ENCODE peak calls at places on chromosomes 7 and 10, in ten cellular contexts. One of them, this sample, is unnamed.

GRCh38 chr10:100847440-100847839 is 65.3 kb upstream of the SLF2 start:
- DNase-seq in HCT116: peak
- DNase-seq in suprapubic skin: no peak
- DNase-seq in endothelial cell of umbilical vein: no peak
- DNase-seq in prostate gland: no peak
- DNase-seq in upper lobe of left lung: no peak
- DNase-seq in H1: no peak
- DNase-seq in sigmoid colon: no peak
- DNase-seq in breast epithelium: no peak
- DNase-seq in spleen: no peak
- DNase-seq in this sample: no peak

GRCh38 chr10:74244097-74244685 is 93.2 kb downstream of the ADK start:
- DNase-seq in HCT116: peak
- DNase-seq in suprapubic skin: no peak
- DNase-seq in endothelial cell of umbilical vein: peak
- DNase-seq in prostate gland: no peak
- DNase-seq in upper lobe of left lung: no peak
- DNase-seq in H1: no peak
- DNase-seq in sigmoid colon: no peak
- DNase-seq in breast epithelium: no peak
- DNase-seq in spleen: no peak
- DNase-seq in this sample: no peak

GRCh38 chr7:101635484-101635883 is 6.4 kb upstream of the MYL10 start:
- DNase-seq in HCT116: no peak
- DNase-seq in suprapubic skin: no peak
- DNase-seq in endothelial cell of umbilical vein: no peak
- DNase-seq in prostate gland: no peak
- DNase-seq in upper lobe of left lung: no peak
- DNase-seq in H1: no peak
- DNase-seq in sigmoid colon: no peak
- DNase-seq in breast epithelium: no peak
- DNase-seq in spleen: peak
- DNase-seq in this sample: no peak

GRCh38 chr7:128075536-128076095 is 44.4 kb upstream of the LRRC4 start:
- DNase-seq in HCT116: no peak
- DNase-seq in suprapubic skin: no peak
- DNase-seq in endothelial cell of umbilical vein: no peak
- DNase-seq in prostate gland: no peak
- DNase-seq in upper lobe of left lung: no peak
- DNase-seq in H1: no peak
- DNase-seq in sigmoid colon: no peak
- DNase-seq in breast epithelium: no peak
- DNase-seq in spleen: no peak
- DNase-seq in this sample: no peak

GRCh38 chr7:51123322-51124021 is 193.1 kb downstream of the COBL start:
- DNase-seq in HCT116: peak
- DNase-seq in suprapubic skin: no peak
- DNase-seq in endothelial cell of umbilical vein: no peak
- DNase-seq in prostate gland: no peak
- DNase-seq in upper lobe of left lung: peak
- DNase-seq in H1: peak
- DNase-seq in sigmoid colon: no peak
- DNase-seq in breast epithelium: peak
- DNase-seq in spleen: no peak
- DNase-seq in this sample: peak

GRCh38 chr7:76296743-76297740 is 5.4 kb upstream of the HSPB1 start:
- DNase-seq in HCT116: no peak
- DNase-seq in suprapubic skin: no peak
- DNase-seq in endothelial cell of umbilical vein: no peak
- DNase-seq in prostate gland: peak
- DNase-seq in upper lobe of left lung: peak
- DNase-seq in H1: no peak
- DNase-seq in sigmoid colon: peak
- DNase-seq in breast epithelium: peak
- DNase-seq in spleen: no peak
- DNase-seq in this sample: no peak

GRCh38 chr10:92239600-92240288 is 51.1 kb downstream of the CPEB3 start:
- DNase-seq in HCT116: no peak
- DNase-seq in suprapubic skin: peak
- DNase-seq in endothelial cell of umbilical vein: peak
- DNase-seq in prostate gland: peak
- DNase-seq in upper lobe of left lung: peak
- DNase-seq in H1: peak
- DNase-seq in sigmoid colon: peak
- DNase-seq in breast epithelium: no peak
- DNase-seq in spleen: peak
- DNase-seq in this sample: no peak

GRCh38 chr7:31540786-31541185 is 26.9 kb downstream of the ITPRID1 start:
- DNase-seq in HCT116: no peak
- DNase-seq in suprapubic skin: no peak
- DNase-seq in endothelial cell of umbilical vein: no peak
- DNase-seq in prostate gland: no peak
- DNase-seq in upper lobe of left lung: no peak
- DNase-seq in H1: no peak
- DNase-seq in sigmoid colon: no peak
- DNase-seq in breast epithelium: no peak
- DNase-seq in spleen: no peak
- DNase-seq in this sample: no peak

GRCh38 chr10:4775808-4776207 is 50.2 kb upstream of the AKR1E2 start:
- DNase-seq in HCT116: no peak
- DNase-seq in suprapubic skin: no peak
- DNase-seq in endothelial cell of umbilical vein: no peak
- DNase-seq in prostate gland: no peak
- DNase-seq in upper lobe of left lung: no peak
- DNase-seq in H1: no peak
- DNase-seq in sigmoid colon: no peak
- DNase-seq in breast epithelium: no peak
- DNase-seq in spleen: no peak
- DNase-seq in this sample: no peak

GRCh38 chr10:4770766-4771553 is 55.0 kb upstream of the AKR1E2 start:
- DNase-seq in HCT116: peak
- DNase-seq in suprapubic skin: no peak
- DNase-seq in endothelial cell of umbilical vein: peak
- DNase-seq in prostate gland: no peak
- DNase-seq in upper lobe of left lung: no peak
- DNase-seq in H1: no peak
- DNase-seq in sigmoid colon: no peak
- DNase-seq in breast epithelium: no peak
- DNase-seq in spleen: no peak
- DNase-seq in this sample: no peak

GRCh38 chr10:4767033-4767814 is 58.8 kb upstream of the AKR1E2 start:
- DNase-seq in HCT116: peak
- DNase-seq in suprapubic skin: no peak
- DNase-seq in endothelial cell of umbilical vein: peak
- DNase-seq in prostate gland: peak
- DNase-seq in upper lobe of left lung: no peak
- DNase-seq in H1: no peak
- DNase-seq in sigmoid colon: no peak
- DNase-seq in breast epithelium: no peak
- DNase-seq in spleen: no peak
- DNase-seq in this sample: no peak

GRCh38 chr10:4772202-4772570 is 53.8 kb upstream of the AKR1E2 start:
- DNase-seq in HCT116: no peak
- DNase-seq in suprapubic skin: no peak
- DNase-seq in endothelial cell of umbilical vein: no peak
- DNase-seq in prostate gland: no peak
- DNase-seq in upper lobe of left lung: no peak
- DNase-seq in H1: no peak
- DNase-seq in sigmoid colon: no peak
- DNase-seq in breast epithelium: no peak
- DNase-seq in spleen: no peak
- DNase-seq in this sample: no peak

DNA sequence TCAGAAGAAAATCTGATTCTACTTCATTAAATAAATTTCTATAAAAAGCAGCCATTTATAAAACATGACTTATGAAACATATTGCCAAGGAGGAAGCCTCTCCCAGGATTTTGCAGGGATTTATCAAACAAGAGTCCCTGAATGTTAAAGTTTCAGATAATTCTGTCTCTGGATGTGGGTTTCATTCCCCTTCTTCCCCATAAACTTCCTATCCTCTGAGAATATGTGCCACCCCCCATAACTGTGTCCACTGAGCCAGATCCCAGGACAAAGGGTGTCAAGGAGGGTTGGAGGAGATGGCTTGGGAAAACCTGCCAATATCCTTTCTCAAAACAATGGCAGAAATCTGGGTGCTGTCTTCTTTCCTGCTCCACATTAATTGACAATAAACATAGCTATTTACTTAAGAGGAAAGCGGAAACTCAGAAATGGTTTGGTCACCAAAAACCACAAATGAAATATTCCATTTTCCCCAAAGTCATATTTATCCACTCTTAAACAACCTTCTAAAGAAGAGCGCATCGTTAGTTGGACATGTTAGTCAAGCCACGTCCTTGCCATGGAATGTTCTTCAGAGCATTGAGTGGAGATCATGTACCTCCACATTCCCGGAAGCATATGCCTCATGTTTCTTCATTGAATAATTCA is 54.3 kb upstream of the AKR1E2 start:
- DNase-seq in HCT116: no peak
- DNase-seq in suprapubic skin: no peak
- DNase-seq in endothelial cell of umbilical vein: no peak
- DNase-seq in prostate gland: no peak
- DNase-seq in upper lobe of left lung: no peak
- DNase-seq in H1: no peak
- DNase-seq in sigmoid colon: no peak
- DNase-seq in breast epithelium: no peak
- DNase-seq in spleen: no peak
- DNase-seq in this sample: no peak
- TF ChIP-seq POLR2AphosphoS5 in HCT116: no peak
- TF ChIP-seq POLR2AphosphoS5 in suprapubic skin: no peak
- TF ChIP-seq POLR2AphosphoS5 in endothelial cell of umbilical vein: peak
- TF ChIP-seq POLR2AphosphoS5 in prostate gland: no peak
- TF ChIP-seq POLR2AphosphoS5 in upper lobe of left lung: no peak
- TF ChIP-seq POLR2AphosphoS5 in H1: no peak
- TF ChIP-seq POLR2AphosphoS5 in sigmoid colon: no peak
- TF ChIP-seq POLR2AphosphoS5 in breast epithelium: no peak
- TF ChIP-seq POLR2AphosphoS5 in spleen: no peak
- TF ChIP-seq POLR2AphosphoS5 in this sample: no peak

GRCh38 chr10:112834661-112835060 is 115.4 kb upstream of the TCF7L2 start:
- DNase-seq in HCT116: no peak
- DNase-seq in suprapubic skin: no peak
- DNase-seq in endothelial cell of umbilical vein: peak
- DNase-seq in prostate gland: no peak
- DNase-seq in upper lobe of left lung: peak
- DNase-seq in H1: no peak
- DNase-seq in sigmoid colon: no peak
- DNase-seq in breast epithelium: no peak
- DNase-seq in spleen: no peak
- DNase-seq in this sample: no peak

GRCh38 chr10:112832959-112833358 is 117.1 kb upstream of the TCF7L2 start:
- DNase-seq in HCT116: no peak
- DNase-seq in suprapubic skin: no peak
- DNase-seq in endothelial cell of umbilical vein: no peak
- DNase-seq in prostate gland: no peak
- DNase-seq in upper lobe of left lung: no peak
- DNase-seq in H1: no peak
- DNase-seq in sigmoid colon: no peak
- DNase-seq in breast epithelium: no peak
- DNase-seq in spleen: no peak
- DNase-seq in this sample: no peak

GRCh38 chr10:112832361-112832878 is 117.6 kb upstream of the TCF7L2 start:
- DNase-seq in HCT116: peak
- DNase-seq in suprapubic skin: no peak
- DNase-seq in endothelial cell of umbilical vein: no peak
- DNase-seq in prostate gland: no peak
- DNase-seq in upper lobe of left lung: no peak
- DNase-seq in H1: peak
- DNase-seq in sigmoid colon: no peak
- DNase-seq in breast epithelium: no peak
- DNase-seq in spleen: no peak
- DNase-seq in this sample: no peak

GRCh38 chr10:112838784-112839481 is 111.1 kb upstream of the TCF7L2 start:
- DNase-seq in HCT116: no peak
- DNase-seq in suprapubic skin: no peak
- DNase-seq in endothelial cell of umbilical vein: no peak
- DNase-seq in prostate gland: no peak
- DNase-seq in upper lobe of left lung: no peak
- DNase-seq in H1: peak
- DNase-seq in sigmoid colon: no peak
- DNase-seq in breast epithelium: no peak
- DNase-seq in spleen: no peak
- DNase-seq in this sample: no peak

DNA sequence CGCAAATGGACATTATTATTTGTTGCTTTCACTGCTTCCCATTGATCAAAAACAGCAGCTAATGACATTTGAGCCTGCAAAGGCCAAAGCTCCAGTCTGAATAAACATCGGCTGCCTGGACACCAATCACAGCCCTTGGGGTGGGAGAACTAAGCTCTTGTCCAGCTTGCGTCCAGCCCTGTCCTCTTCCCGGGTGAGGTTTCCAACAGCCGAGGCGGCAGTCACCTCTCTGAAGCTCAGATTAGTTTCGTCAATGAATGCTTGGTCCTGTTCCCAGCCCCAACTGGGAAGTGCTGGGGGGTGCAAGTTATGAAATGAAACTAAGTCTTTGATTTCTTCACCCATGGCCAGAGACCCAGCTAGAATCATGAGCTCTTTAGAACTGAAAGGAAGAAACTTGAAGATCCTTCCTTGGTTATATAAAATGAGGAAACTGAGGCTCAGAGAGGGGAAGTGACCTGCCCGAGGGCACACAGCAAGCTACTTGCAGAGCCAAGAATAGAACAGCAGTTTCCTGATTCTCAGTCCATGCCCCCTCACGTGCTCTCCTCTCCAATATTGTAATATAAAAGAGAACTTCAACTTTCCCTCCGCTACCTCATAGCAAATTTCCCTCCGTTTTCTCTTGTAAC is 114.0 kb upstream of the TCF7L2 start:
- DNase-seq in HCT116: no peak
- DNase-seq in suprapubic skin: no peak
- DNase-seq in endothelial cell of umbilical vein: no peak
- DNase-seq in prostate gland: no peak
- DNase-seq in upper lobe of left lung: no peak
- DNase-seq in H1: no peak
- DNase-seq in sigmoid colon: peak
- DNase-seq in breast epithelium: peak
- DNase-seq in spleen: no peak
- DNase-seq in this sample: no peak
- H3K4me3 ChIP-seq in HCT116: no peak
- H3K4me3 ChIP-seq in suprapubic skin: peak
- H3K4me3 ChIP-seq in endothelial cell of umbilical vein: no peak
- H3K4me3 ChIP-seq in prostate gland: no peak
- H3K4me3 ChIP-seq in upper lobe of left lung: no peak
- H3K4me3 ChIP-seq in H1: no peak
- H3K4me3 ChIP-seq in sigmoid colon: no peak
- H3K4me3 ChIP-seq in breast epithelium: no peak
- H3K4me3 ChIP-seq in spleen: no peak
- H3K4me3 ChIP-seq in this sample: no peak

GRCh38 chr10:22325948-22326702 is 5.2 kb downstream of the BMI1 start:
- DNase-seq in HCT116: no peak
- DNase-seq in suprapubic skin: no peak
- DNase-seq in endothelial cell of umbilical vein: no peak
- DNase-seq in prostate gland: no peak
- DNase-seq in upper lobe of left lung: no peak
- DNase-seq in H1: no peak
- DNase-seq in sigmoid colon: no peak
- DNase-seq in breast epithelium: no peak
- DNase-seq in spleen: no peak
- DNase-seq in this sample: no peak

GRCh38 chr10:22324413-22324812 is 3.5 kb downstream of the BMI1 start:
- DNase-seq in HCT116: no peak
- DNase-seq in suprapubic skin: no peak
- DNase-seq in endothelial cell of umbilical vein: no peak
- DNase-seq in prostate gland: no peak
- DNase-seq in upper lobe of left lung: no peak
- DNase-seq in H1: no peak
- DNase-seq in sigmoid colon: no peak
- DNase-seq in breast epithelium: no peak
- DNase-seq in spleen: no peak
- DNase-seq in this sample: no peak

GRCh38 chr10:22323538-22324305 is 2.8 kb downstream of the BMI1 start:
- DNase-seq in HCT116: no peak
- DNase-seq in suprapubic skin: no peak
- DNase-seq in endothelial cell of umbilical vein: no peak
- DNase-seq in prostate gland: no peak
- DNase-seq in upper lobe of left lung: no peak
- DNase-seq in H1: no peak
- DNase-seq in sigmoid colon: no peak
- DNase-seq in breast epithelium: no peak
- DNase-seq in spleen: no peak
- DNase-seq in this sample: no peak

GRCh38 chr10:22324893-22325271 is 4.0 kb downstream of the BMI1 start:
- DNase-seq in HCT116: no peak
- DNase-seq in suprapubic skin: no peak
- DNase-seq in endothelial cell of umbilical vein: no peak
- DNase-seq in prostate gland: no peak
- DNase-seq in upper lobe of left lung: no peak
- DNase-seq in H1: no peak
- DNase-seq in sigmoid colon: no peak
- DNase-seq in breast epithelium: no peak
- DNase-seq in spleen: no peak
- DNase-seq in this sample: no peak

DNA sequence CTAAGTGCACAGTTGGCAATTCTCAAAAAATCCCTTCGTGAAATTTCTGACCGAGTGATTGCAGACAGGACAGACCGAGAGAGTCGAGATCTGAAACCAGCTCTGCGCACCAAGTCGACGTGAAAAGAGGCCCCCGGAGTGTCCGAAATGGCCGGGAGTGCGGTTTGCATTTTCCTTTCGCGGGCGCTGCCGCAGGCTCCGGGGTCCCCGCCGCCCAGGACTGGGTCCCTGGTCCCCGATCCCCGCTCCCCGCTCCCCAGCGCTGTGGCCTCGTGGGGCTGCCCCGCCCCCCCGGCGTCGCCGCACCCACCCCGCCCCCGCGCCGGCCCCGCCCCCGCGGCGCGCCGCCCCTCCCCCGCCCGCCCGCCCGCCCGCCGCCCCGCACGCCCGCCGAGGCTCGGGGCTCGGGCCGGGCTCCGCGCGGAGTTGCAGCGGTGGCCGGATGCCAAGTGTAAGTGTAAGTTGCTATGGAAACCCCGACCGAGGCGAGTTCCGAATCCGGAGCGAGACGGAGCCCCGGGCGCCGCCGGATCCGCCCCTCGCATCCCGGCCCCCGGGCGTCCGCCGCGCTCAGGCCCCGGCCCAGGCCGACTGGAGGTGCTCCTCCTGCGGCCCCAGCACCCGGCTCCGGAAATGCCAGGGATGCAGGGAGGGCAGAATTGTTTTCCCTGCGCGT is 4.5 kb downstream of the BMI1 start:
- DNase-seq in HCT116: no peak
- DNase-seq in suprapubic skin: peak
- DNase-seq in endothelial cell of umbilical vein: peak
- DNase-seq in prostate gland: peak
- DNase-seq in upper lobe of left lung: peak
- DNase-seq in H1: peak
- DNase-seq in sigmoid colon: peak
- DNase-seq in breast epithelium: no peak
- DNase-seq in spleen: peak
- DNase-seq in this sample: no peak
- TF ChIP-seq POLR2A in HCT116: peak
- TF ChIP-seq POLR2A in suprapubic skin: no peak
- TF ChIP-seq POLR2A in endothelial cell of umbilical vein: no peak
- TF ChIP-seq POLR2A in prostate gland: no peak
- TF ChIP-seq POLR2A in upper lobe of left lung: no peak
- TF ChIP-seq POLR2A in H1: no peak
- TF ChIP-seq POLR2A in sigmoid colon: no peak
- TF ChIP-seq POLR2A in breast epithelium: no peak
- TF ChIP-seq POLR2A in spleen: no peak
- TF ChIP-seq POLR2A in this sample: no peak

DNA sequence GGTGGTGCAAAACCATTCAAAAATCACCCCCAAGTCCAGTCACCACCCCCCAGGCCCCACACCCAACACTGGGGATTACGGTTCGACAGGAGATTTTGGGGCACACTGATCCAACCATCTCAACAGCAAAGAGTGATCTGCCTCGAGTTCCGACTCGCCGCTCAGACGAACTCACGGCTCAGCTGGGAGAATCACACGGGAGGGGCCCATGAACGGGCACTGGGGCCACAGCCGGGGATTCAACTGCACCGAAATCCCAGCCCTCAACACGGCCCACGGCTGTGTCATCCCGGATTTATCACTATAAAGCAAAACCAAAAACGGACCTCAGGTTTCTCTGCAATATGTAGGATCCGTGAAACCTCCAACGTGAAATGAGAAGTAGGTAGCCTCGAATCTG is 460.0 kb downstream of the DNAJB6 start:
- DNase-seq in HCT116: no peak
- DNase-seq in suprapubic skin: no peak
- DNase-seq in endothelial cell of umbilical vein: no peak
- DNase-seq in prostate gland: no peak
- DNase-seq in upper lobe of left lung: no peak
- DNase-seq in H1: no peak
- DNase-seq in sigmoid colon: no peak
- DNase-seq in breast epithelium: no peak
- DNase-seq in spleen: no peak
- DNase-seq in this sample: no peak
- TF ChIP-seq POLR2AphosphoS5 in HCT116: no peak
- TF ChIP-seq POLR2AphosphoS5 in suprapubic skin: no peak
- TF ChIP-seq POLR2AphosphoS5 in endothelial cell of umbilical vein: no peak
- TF ChIP-seq POLR2AphosphoS5 in prostate gland: no peak
- TF ChIP-seq POLR2AphosphoS5 in upper lobe of left lung: no peak
- TF ChIP-seq POLR2AphosphoS5 in H1: no peak
- TF ChIP-seq POLR2AphosphoS5 in sigmoid colon: no peak
- TF ChIP-seq POLR2AphosphoS5 in breast epithelium: no peak
- TF ChIP-seq POLR2AphosphoS5 in spleen: no peak
- TF ChIP-seq POLR2AphosphoS5 in this sample: no peak

This sample was measured in esophagus muscularis mucosa.